ENCODE peak calls at places on chromosome 7, in eight cellular contexts. One of them, this sample, is unnamed.

GRCh38 chr7:151925446-151926335 is 30.6 kb upstream of the GALNTL5 start:
- DNase-seq in endothelial cell: no peak
- DNase-seq in ureter: no peak
- DNase-seq in left lung: peak; percentile 68
- DNase-seq in T follicular helper cell: no peak
- DNase-seq in amniotic epithelial cell: no peak
- DNase-seq in stimulated activated naive CD8-positive, alpha-beta T cell treated with anti-CD3 and anti-CD28 coated beads, Interleukin-15, Interleukin-2, amounts not matched to agents 100 U/mL and 50 U/mL, for 24 hours: no peak
- DNase-seq in stimulated activated CD4-positive, alpha-beta T cell treated with anti-CD3 and anti-CD28 coated beads, TNF-alpha, amount 100 ng/mL, for 24 hours: no peak
- DNase-seq in this sample: no peak

GRCh38 chr7:115910541-115911164 is 119.9 kb downstream of the TFEC start:
- DNase-seq in endothelial cell: no peak
- DNase-seq in ureter: no peak
- DNase-seq in left lung: no peak
- DNase-seq in T follicular helper cell: no peak
- DNase-seq in amniotic epithelial cell: peak; percentile 43
- DNase-seq in stimulated activated naive CD8-positive, alpha-beta T cell treated with anti-CD3 and anti-CD28 coated beads, Interleukin-15, Interleukin-2, amounts not matched to agents 100 U/mL and 50 U/mL, for 24 hours: no peak
- DNase-seq in stimulated activated CD4-positive, alpha-beta T cell treated with anti-CD3 and anti-CD28 coated beads, TNF-alpha, amount 100 ng/mL, for 24 hours: no peak
- DNase-seq in this sample: peak; percentile 25

GRCh38 chr7:133770863-133771492 is 356.2 kb upstream of the LRGUK start:
- DNase-seq in endothelial cell: no peak
- DNase-seq in ureter: no peak
- DNase-seq in left lung: no peak
- DNase-seq in T follicular helper cell: no peak
- DNase-seq in amniotic epithelial cell: peak; percentile 29
- DNase-seq in stimulated activated naive CD8-positive, alpha-beta T cell treated with anti-CD3 and anti-CD28 coated beads, Interleukin-15, Interleukin-2, amounts not matched to agents 100 U/mL and 50 U/mL, for 24 hours: no peak
- DNase-seq in stimulated activated CD4-positive, alpha-beta T cell treated with anti-CD3 and anti-CD28 coated beads, TNF-alpha, amount 100 ng/mL, for 24 hours: no peak
- DNase-seq in this sample: peak; percentile 74

GRCh38 chr7:44995555-44996493 is 4.2 kb upstream of the CCM2 start:
- DNase-seq in endothelial cell: no peak
- DNase-seq in ureter: no peak
- DNase-seq in left lung: peak; percentile 9
- DNase-seq in T follicular helper cell: peak; percentile 38
- DNase-seq in amniotic epithelial cell: no peak
- DNase-seq in stimulated activated naive CD8-positive, alpha-beta T cell treated with anti-CD3 and anti-CD28 coated beads, Interleukin-15, Interleukin-2, amounts not matched to agents 100 U/mL and 50 U/mL, for 24 hours: no peak
- DNase-seq in stimulated activated CD4-positive, alpha-beta T cell treated with anti-CD3 and anti-CD28 coated beads, TNF-alpha, amount 100 ng/mL, for 24 hours: no peak
- DNase-seq in this sample: no peak

GRCh38 chr7:89028319-89028718 is 232.8 kb upstream of the TEX47 start:
- DNase-seq in endothelial cell: no peak
- DNase-seq in ureter: no peak
- DNase-seq in left lung: no peak
- DNase-seq in T follicular helper cell: no peak
- DNase-seq in amniotic epithelial cell: no peak
- DNase-seq in stimulated activated naive CD8-positive, alpha-beta T cell treated with anti-CD3 and anti-CD28 coated beads, Interleukin-15, Interleukin-2, amounts not matched to agents 100 U/mL and 50 U/mL, for 24 hours: no peak
- DNase-seq in stimulated activated CD4-positive, alpha-beta T cell treated with anti-CD3 and anti-CD28 coated beads, TNF-alpha, amount 100 ng/mL, for 24 hours: no peak
- DNase-seq in this sample: no peak

GRCh38 chr7:143003393-143004051 is 23.4 kb downstream of the OR9A2 start:
- DNase-seq in endothelial cell: no peak
- DNase-seq in ureter: no peak
- DNase-seq in left lung: no peak
- DNase-seq in T follicular helper cell: peak; percentile 9
- DNase-seq in amniotic epithelial cell: peak; percentile 36
- DNase-seq in stimulated activated naive CD8-positive, alpha-beta T cell treated with anti-CD3 and anti-CD28 coated beads, Interleukin-15, Interleukin-2, amounts not matched to agents 100 U/mL and 50 U/mL, for 24 hours: peak; percentile 22
- DNase-seq in stimulated activated CD4-positive, alpha-beta T cell treated with anti-CD3 and anti-CD28 coated beads, TNF-alpha, amount 100 ng/mL, for 24 hours: peak; percentile 8
- DNase-seq in this sample: no peak

GRCh38 chr7:22639400-22639799 is 87.6 kb upstream of the IL6 start:
- DNase-seq in endothelial cell: no peak
- DNase-seq in ureter: no peak
- DNase-seq in left lung: no peak
- DNase-seq in T follicular helper cell: no peak
- DNase-seq in amniotic epithelial cell: peak; percentile 27
- DNase-seq in stimulated activated naive CD8-positive, alpha-beta T cell treated with anti-CD3 and anti-CD28 coated beads, Interleukin-15, Interleukin-2, amounts not matched to agents 100 U/mL and 50 U/mL, for 24 hours: no peak
- DNase-seq in stimulated activated CD4-positive, alpha-beta T cell treated with anti-CD3 and anti-CD28 coated beads, TNF-alpha, amount 100 ng/mL, for 24 hours: no peak
- DNase-seq in this sample: no peak

GRCh38 chr7:127154958-127155357 is 97.8 kb downstream of the GRM8 start:
- DNase-seq in endothelial cell: no peak
- DNase-seq in ureter: no peak
- DNase-seq in left lung: no peak
- DNase-seq in T follicular helper cell: no peak
- DNase-seq in amniotic epithelial cell: no peak
- DNase-seq in stimulated activated naive CD8-positive, alpha-beta T cell treated with anti-CD3 and anti-CD28 coated beads, Interleukin-15, Interleukin-2, amounts not matched to agents 100 U/mL and 50 U/mL, for 24 hours: no peak
- DNase-seq in stimulated activated CD4-positive, alpha-beta T cell treated with anti-CD3 and anti-CD28 coated beads, TNF-alpha, amount 100 ng/mL, for 24 hours: no peak
- DNase-seq in this sample: no peak

GRCh38 chr7:44898059-44898458 is 12.7 kb upstream of the PURB start:
- DNase-seq in endothelial cell: no peak
- DNase-seq in ureter: no peak
- DNase-seq in left lung: no peak
- DNase-seq in T follicular helper cell: no peak
- DNase-seq in amniotic epithelial cell: no peak
- DNase-seq in stimulated activated naive CD8-positive, alpha-beta T cell treated with anti-CD3 and anti-CD28 coated beads, Interleukin-15, Interleukin-2, amounts not matched to agents 100 U/mL and 50 U/mL, for 24 hours: no peak
- DNase-seq in stimulated activated CD4-positive, alpha-beta T cell treated with anti-CD3 and anti-CD28 coated beads, TNF-alpha, amount 100 ng/mL, for 24 hours: no peak
- DNase-seq in this sample: no peak

GRCh38 chr7:3995187-3995586 is 686.9 kb upstream of the FOXK1 start:
- DNase-seq in endothelial cell: no peak
- DNase-seq in ureter: no peak
- DNase-seq in left lung: no peak
- DNase-seq in T follicular helper cell: no peak
- DNase-seq in amniotic epithelial cell: no peak
- DNase-seq in stimulated activated naive CD8-positive, alpha-beta T cell treated with anti-CD3 and anti-CD28 coated beads, Interleukin-15, Interleukin-2, amounts not matched to agents 100 U/mL and 50 U/mL, for 24 hours: peak; percentile 9
- DNase-seq in stimulated activated CD4-positive, alpha-beta T cell treated with anti-CD3 and anti-CD28 coated beads, TNF-alpha, amount 100 ng/mL, for 24 hours: no peak
- DNase-seq in this sample: no peak

GRCh38 chr7:37067961-37068536 is 343.8 kb upstream of the AOAH start:
- DNase-seq in endothelial cell: no peak
- DNase-seq in ureter: no peak
- DNase-seq in left lung: no peak
- DNase-seq in T follicular helper cell: no peak
- DNase-seq in amniotic epithelial cell: no peak
- DNase-seq in stimulated activated naive CD8-positive, alpha-beta T cell treated with anti-CD3 and anti-CD28 coated beads, Interleukin-15, Interleukin-2, amounts not matched to agents 100 U/mL and 50 U/mL, for 24 hours: no peak
- DNase-seq in stimulated activated CD4-positive, alpha-beta T cell treated with anti-CD3 and anti-CD28 coated beads, TNF-alpha, amount 100 ng/mL, for 24 hours: no peak
- DNase-seq in this sample: no peak

GRCh38 chr7:159103382-159104187 is 41.1 kb downstream of the VIPR2 start:
- DNase-seq in endothelial cell: no peak
- DNase-seq in ureter: no peak
- DNase-seq in left lung: peak; percentile 4
- DNase-seq in T follicular helper cell: no peak
- DNase-seq in amniotic epithelial cell: no peak
- DNase-seq in stimulated activated naive CD8-positive, alpha-beta T cell treated with anti-CD3 and anti-CD28 coated beads, Interleukin-15, Interleukin-2, amounts not matched to agents 100 U/mL and 50 U/mL, for 24 hours: no peak
- DNase-seq in stimulated activated CD4-positive, alpha-beta T cell treated with anti-CD3 and anti-CD28 coated beads, TNF-alpha, amount 100 ng/mL, for 24 hours: no peak
- DNase-seq in this sample: no peak

GRCh38 chr7:7274782-7275181 is 92.4 kb downstream of the C1GALT1 start:
- DNase-seq in endothelial cell: no peak
- DNase-seq in ureter: no peak
- DNase-seq in left lung: no peak
- DNase-seq in T follicular helper cell: no peak
- DNase-seq in amniotic epithelial cell: peak; percentile 24
- DNase-seq in stimulated activated naive CD8-positive, alpha-beta T cell treated with anti-CD3 and anti-CD28 coated beads, Interleukin-15, Interleukin-2, amounts not matched to agents 100 U/mL and 50 U/mL, for 24 hours: no peak
- DNase-seq in stimulated activated CD4-positive, alpha-beta T cell treated with anti-CD3 and anti-CD28 coated beads, TNF-alpha, amount 100 ng/mL, for 24 hours: no peak
- DNase-seq in this sample: no peak

GRCh38 chr7:13197501-13197900 is 510.1 kb downstream of the ARL4A start:
- DNase-seq in endothelial cell: no peak
- DNase-seq in ureter: no peak
- DNase-seq in left lung: no peak
- DNase-seq in T follicular helper cell: no peak
- DNase-seq in amniotic epithelial cell: peak; percentile 34
- DNase-seq in stimulated activated naive CD8-positive, alpha-beta T cell treated with anti-CD3 and anti-CD28 coated beads, Interleukin-15, Interleukin-2, amounts not matched to agents 100 U/mL and 50 U/mL, for 24 hours: no peak
- DNase-seq in stimulated activated CD4-positive, alpha-beta T cell treated with anti-CD3 and anti-CD28 coated beads, TNF-alpha, amount 100 ng/mL, for 24 hours: no peak
- DNase-seq in this sample: no peak

GRCh38 chr7:132412435-132412834 is 163.8 kb downstream of the PLXNA4 start:
- DNase-seq in endothelial cell: no peak
- DNase-seq in ureter: no peak
- DNase-seq in left lung: no peak
- DNase-seq in T follicular helper cell: no peak
- DNase-seq in amniotic epithelial cell: no peak
- DNase-seq in stimulated activated naive CD8-positive, alpha-beta T cell treated with anti-CD3 and anti-CD28 coated beads, Interleukin-15, Interleukin-2, amounts not matched to agents 100 U/mL and 50 U/mL, for 24 hours: no peak
- DNase-seq in stimulated activated CD4-positive, alpha-beta T cell treated with anti-CD3 and anti-CD28 coated beads, TNF-alpha, amount 100 ng/mL, for 24 hours: no peak
- DNase-seq in this sample: no peak

GRCh38 chr7:21454182-21454581 is 26.3 kb downstream of the SP4 start:
- DNase-seq in endothelial cell: no peak
- DNase-seq in ureter: no peak
- DNase-seq in left lung: no peak
- DNase-seq in T follicular helper cell: no peak
- DNase-seq in amniotic epithelial cell: no peak
- DNase-seq in stimulated activated naive CD8-positive, alpha-beta T cell treated with anti-CD3 and anti-CD28 coated beads, Interleukin-15, Interleukin-2, amounts not matched to agents 100 U/mL and 50 U/mL, for 24 hours: no peak
- DNase-seq in stimulated activated CD4-positive, alpha-beta T cell treated with anti-CD3 and anti-CD28 coated beads, TNF-alpha, amount 100 ng/mL, for 24 hours: no peak
- DNase-seq in this sample: no peak

GRCh38 chr7:154450434-154450833 is 398.2 kb downstream of the DPP6 start:
- DNase-seq in endothelial cell: no peak
- DNase-seq in ureter: no peak
- DNase-seq in left lung: no peak
- DNase-seq in T follicular helper cell: no peak
- DNase-seq in amniotic epithelial cell: no peak
- DNase-seq in stimulated activated naive CD8-positive, alpha-beta T cell treated with anti-CD3 and anti-CD28 coated beads, Interleukin-15, Interleukin-2, amounts not matched to agents 100 U/mL and 50 U/mL, for 24 hours: no peak
- DNase-seq in stimulated activated CD4-positive, alpha-beta T cell treated with anti-CD3 and anti-CD28 coated beads, TNF-alpha, amount 100 ng/mL, for 24 hours: no peak
- DNase-seq in this sample: no peak

GRCh38 chr7:158055726-158056510 is 531.7 kb downstream of the PTPRN2 start:
- DNase-seq in endothelial cell: no peak
- DNase-seq in ureter: no peak
- DNase-seq in left lung: peak; percentile 12
- DNase-seq in T follicular helper cell: no peak
- DNase-seq in amniotic epithelial cell: no peak
- DNase-seq in stimulated activated naive CD8-positive, alpha-beta T cell treated with anti-CD3 and anti-CD28 coated beads, Interleukin-15, Interleukin-2, amounts not matched to agents 100 U/mL and 50 U/mL, for 24 hours: no peak
- DNase-seq in stimulated activated CD4-positive, alpha-beta T cell treated with anti-CD3 and anti-CD28 coated beads, TNF-alpha, amount 100 ng/mL, for 24 hours: no peak
- DNase-seq in this sample: no peak

GRCh38 chr7:31882187-31882586 is 188.0 kb downstream of the PDE1C start:
- DNase-seq in endothelial cell: no peak
- DNase-seq in ureter: no peak
- DNase-seq in left lung: no peak
- DNase-seq in T follicular helper cell: no peak
- DNase-seq in amniotic epithelial cell: no peak
- DNase-seq in stimulated activated naive CD8-positive, alpha-beta T cell treated with anti-CD3 and anti-CD28 coated beads, Interleukin-15, Interleukin-2, amounts not matched to agents 100 U/mL and 50 U/mL, for 24 hours: no peak
- DNase-seq in stimulated activated CD4-positive, alpha-beta T cell treated with anti-CD3 and anti-CD28 coated beads, TNF-alpha, amount 100 ng/mL, for 24 hours: no peak
- DNase-seq in this sample: no peak

GRCh38 chr7:33905389-33906032 is at the start of gene BMPER:
- DNase-seq in endothelial cell: peak; percentile 47
- DNase-seq in ureter: no peak
- DNase-seq in left lung: peak; percentile 39
- DNase-seq in T follicular helper cell: no peak
- DNase-seq in amniotic epithelial cell: peak; percentile 9
- DNase-seq in stimulated activated naive CD8-positive, alpha-beta T cell treated with anti-CD3 and anti-CD28 coated beads, Interleukin-15, Interleukin-2, amounts not matched to agents 100 U/mL and 50 U/mL, for 24 hours: peak; percentile 16
- DNase-seq in stimulated activated CD4-positive, alpha-beta T cell treated with anti-CD3 and anti-CD28 coated beads, TNF-alpha, amount 100 ng/mL, for 24 hours: no peak
- DNase-seq in this sample: no peak

GRCh38 chr7:82441916-82442478 is 1.6 kb downstream of the CACNA2D1 start:
- DNase-seq in endothelial cell: no peak
- DNase-seq in ureter: no peak
- DNase-seq in left lung: no peak
- DNase-seq in T follicular helper cell: no peak
- DNase-seq in amniotic epithelial cell: peak; percentile 33
- DNase-seq in stimulated activated naive CD8-positive, alpha-beta T cell treated with anti-CD3 and anti-CD28 coated beads, Interleukin-15, Interleukin-2, amounts not matched to agents 100 U/mL and 50 U/mL, for 24 hours: no peak
- DNase-seq in stimulated activated CD4-positive, alpha-beta T cell treated with anti-CD3 and anti-CD28 coated beads, TNF-alpha, amount 100 ng/mL, for 24 hours: no peak
- DNase-seq in this sample: no peak

This sample was measured in epithelial cell of proximal tubule.